ENCODE peak calls at places on chromosomes 3 and 15, in five cellular contexts. S is GM23338, F is hepatocyte, O is OCI-LY7, W is GM23248. A is an unnamed sample.

GRCh38 chr3:152315623-152316022 is 46.9 kb downstream of the MBNL1 start:
- DNase-seq in S (no peak), F (no peak), O (no peak), W (no peak), A (no peak)

GRCh38 chr3:43854916-43855315 is 164.2 kb downstream of the ABHD5 start:
- DNase-seq in S (no peak), F (no peak), O (no peak), W (no peak), A (no peak)

GRCh38 chr3:56314842-56315241 is 153.4 kb downstream of the ERC2 start:
- DNase-seq in S (peak; percentile 51), F (no peak), O (no peak), W (peak; percentile 70), A (no peak)

GRCh38 chr3:136250862-136251460 is 821 bp downstream of the PCCB start:
- DNase-seq in S (peak; percentile 34), F (peak; percentile 19), O (peak; percentile 31), W (peak; percentile 75), A (peak; percentile 9)

GRCh38 chr3:52833202-52833601 is 1.6 kb downstream of the MUSTN1 start:
- DNase-seq in S (no peak), F (no peak), O (no peak), W (no peak), A (no peak)

GRCh38 chr3:60755094-60755493 is 496.2 kb downstream of the FHIT start:
- DNase-seq in S (peak; percentile 84), F (no peak), O (no peak), W (peak; percentile 11), A (peak; percentile 32)

GRCh38 chr15:82554351-82554750 is 14.1 kb upstream of the RPS17 start:
- DNase-seq in S (no peak), F (no peak), O (no peak), W (peak; percentile 88), A (peak; percentile 44)

GRCh38 chr15:47460775-47461174 is 256.5 kb upstream of the SEMA6D start:
- DNase-seq in S (no peak), F (no peak), O (peak; percentile 1), W (no peak), A (no peak)

GRCh38 chr3:192417012-192417411 is 310.3 kb downstream of the FGF12 start:
- DNase-seq in S (peak; percentile 45), F (no peak), O (no peak), W (no peak), A (no peak)

GRCh38 chr3:101009386-101009785 is 16.2 kb upstream of the ABI3BP start:
- DNase-seq in S (no peak), F (no peak), O (no peak), W (peak; percentile 26), A (no peak)
- H3K4me2 ChIP-seq in S (no peak overlapping the region), F (no peak overlapping the region), O (no peak overlapping the region), W (peak overlapping the region; percentile 27), A (no peak overlapping the region)

DNA sequence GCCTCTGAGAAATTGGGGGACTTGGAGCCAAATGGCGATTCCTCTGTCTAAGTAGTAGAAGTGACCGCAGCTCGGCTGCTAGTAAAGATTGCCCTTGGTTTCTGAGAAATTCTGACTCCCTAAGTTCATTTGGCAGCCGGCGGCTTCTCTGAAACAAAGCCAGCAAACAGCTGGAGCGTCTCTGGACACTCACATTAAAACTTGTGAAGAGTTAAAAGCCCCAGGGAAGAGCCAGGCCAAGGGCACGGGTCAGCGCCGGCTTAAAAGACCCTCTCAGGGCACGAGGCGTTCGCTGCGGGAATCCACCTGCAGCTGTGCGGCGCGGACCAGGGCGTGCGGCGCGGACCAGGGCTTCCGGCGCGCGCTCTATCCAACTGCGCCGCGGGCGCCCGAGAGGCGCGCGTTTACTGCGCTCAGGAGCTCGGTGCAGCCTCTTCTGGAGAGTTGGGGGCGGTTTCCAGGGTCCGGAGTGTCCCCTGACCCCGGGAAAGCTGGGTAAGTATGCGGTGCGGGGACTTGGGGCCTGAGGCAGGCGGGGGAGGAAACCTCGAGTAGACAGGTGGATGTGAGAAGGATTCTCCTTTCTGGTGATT is at the start of gene COL6A5:
- DNase-seq in S (peak; percentile 74), F (peak; percentile 7), O (no peak), W (no peak), A (no peak)
- TF ChIP-seq EZH2phosphoT487 in S (no peak), F (no peak), O (no peak), W (no peak), A (no peak)

DNA sequence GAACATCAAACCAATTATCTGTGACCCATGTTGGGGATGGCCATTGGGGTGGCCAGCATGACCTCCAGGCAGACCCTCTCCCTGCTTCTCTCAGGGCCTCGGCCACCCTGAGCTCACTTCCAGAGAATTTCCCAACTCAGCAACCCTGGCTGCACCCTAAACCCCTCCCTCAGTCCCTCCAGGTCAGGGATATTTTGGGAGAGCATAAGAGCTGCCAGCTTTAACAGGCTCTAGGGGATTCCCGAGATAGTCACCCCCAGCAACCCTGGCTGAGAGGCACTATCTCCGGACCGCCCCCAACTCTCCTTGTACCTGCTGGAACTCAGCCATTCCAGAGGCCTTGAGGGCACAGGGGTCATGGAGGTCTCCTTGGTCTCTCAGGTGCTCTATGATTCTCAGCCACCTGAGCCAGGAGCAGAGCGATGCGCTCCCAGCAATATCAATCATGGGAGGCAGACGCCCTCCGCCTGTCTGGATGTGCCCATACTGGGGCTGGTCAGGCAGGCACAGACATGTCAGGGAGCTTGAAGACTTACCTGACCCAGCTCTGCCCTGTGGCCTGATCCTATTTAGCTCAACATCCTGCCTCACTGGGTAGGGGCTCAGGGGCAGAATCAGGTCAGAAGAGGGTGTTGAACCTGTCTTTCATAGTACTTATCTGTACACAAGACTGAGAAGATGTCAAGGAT is 34.9 kb upstream of the CILP start:
- DNase-seq in S (no peak), F (no peak), O (no peak), W (no peak), A (no peak)
- H2AFZ ChIP-seq in S (no peak overlapping the region), F (no peak overlapping the region), O (no peak overlapping the region), W (peak overlapping the region; percentile 61), A (no peak overlapping the region)

GRCh38 chr3:23439080-23439479 is 236.0 kb downstream of the UBE2E2 start:
- DNase-seq in S (no peak), F (no peak), O (no peak), W (no peak), A (no peak)

GRCh38 chr3:23435318-23435717 is 232.2 kb downstream of the UBE2E2 start:
- DNase-seq in S (peak; percentile 75), F (peak; percentile 4), O (peak; percentile 57), W (no peak), A (no peak)

GRCh38 chr3:23438657-23439056 is 235.5 kb downstream of the UBE2E2 start:
- DNase-seq in S (no peak), F (no peak), O (no peak), W (no peak), A (no peak)

GRCh38 chr3:23431759-23432158 is 228.6 kb downstream of the UBE2E2 start:
- DNase-seq in S (no peak), F (no peak), O (no peak), W (peak; percentile 5), A (no peak)

GRCh38 chr3:23435904-23436303 is 232.8 kb downstream of the UBE2E2 start:
- DNase-seq in S (peak; percentile 55), F (no peak), O (no peak), W (no peak), A (no peak)
- H3K4me2 ChIP-seq in S (no peak overlapping the region), F (no peak overlapping the region), O (no peak overlapping the region), W (no peak overlapping the region), A (no peak overlapping the region)

A was measured in PC-3.